ENCODE peak calls at places on chromosomes 5 and 9, in four cellular contexts. Y is IMR-90, N is H1, L is mesenchymal stem cell. V is an unnamed sample.

GRCh38 chr9:129612123-129612522 is 8.8 kb downstream of the C9orf50 start:
- DNase-seq in Y (no peak), N (no peak), L (no peak), V (no peak)

GRCh38 chr5:109718216-109718615 is 28.5 kb downstream of the MAN2A1 start:
- DNase-seq in Y (no peak), N (no peak), L (no peak), V (no peak)

GRCh38 chr9:69671291-69671903 is 774 bp downstream of the APBA1 start:
- DNase-seq in Y (no peak), N (no peak), L (no peak), V (no peak)

GRCh38 chr9:136545065-136545965 is 533 bp downstream of the NOTCH1 start:
- DNase-seq in Y (no peak), N (no peak), L (peak), V (no peak)

GRCh38 chr5:17235736-17236330 is 18.4 kb downstream of the BASP1 start:
- DNase-seq in Y (peak), N (no peak), L (peak), V (no peak)

GRCh38 chr9:81804306-81804705 is 115.0 kb upstream of the TLE1 start:
- DNase-seq in Y (peak), N (no peak), L (no peak), V (no peak)

GRCh38 chr5:32506251-32506661 is 61.7 kb upstream of the ZFR start:
- DNase-seq in Y (peak), N (no peak), L (no peak), V (no peak)

GRCh38 chr5:65704608-65705239 is 17.2 kb downstream of the SGTB start:
- DNase-seq in Y (no peak), N (no peak), L (no peak), V (no peak)

GRCh38 chr5:37837101-37838032 is 2.5 kb downstream of the GDNF start:
- DNase-seq in Y (peak), N (no peak), L (peak), V (peak)

GRCh38 chr5:102547161-102547560 is 48.4 kb upstream of the SLCO6A1 start:
- DNase-seq in Y (no peak), N (no peak), L (no peak), V (no peak)

GRCh38 chr9:126347911-126348760 is 21.5 kb downstream of the MVB12B start:
- DNase-seq in Y (no peak), N (no peak), L (no peak), V (no peak)

GRCh38 chr5:171615201-171616001 is 170.2 kb upstream of the SMIM23 start:
- DNase-seq in Y (no peak), N (no peak), L (no peak), V (peak)

GRCh38 chr5:93569295-93570164 is 11.5 kb downstream of the NR2F1-AS1 start:
- DNase-seq in Y (no peak), N (no peak), L (no peak), V (no peak)

DNA sequence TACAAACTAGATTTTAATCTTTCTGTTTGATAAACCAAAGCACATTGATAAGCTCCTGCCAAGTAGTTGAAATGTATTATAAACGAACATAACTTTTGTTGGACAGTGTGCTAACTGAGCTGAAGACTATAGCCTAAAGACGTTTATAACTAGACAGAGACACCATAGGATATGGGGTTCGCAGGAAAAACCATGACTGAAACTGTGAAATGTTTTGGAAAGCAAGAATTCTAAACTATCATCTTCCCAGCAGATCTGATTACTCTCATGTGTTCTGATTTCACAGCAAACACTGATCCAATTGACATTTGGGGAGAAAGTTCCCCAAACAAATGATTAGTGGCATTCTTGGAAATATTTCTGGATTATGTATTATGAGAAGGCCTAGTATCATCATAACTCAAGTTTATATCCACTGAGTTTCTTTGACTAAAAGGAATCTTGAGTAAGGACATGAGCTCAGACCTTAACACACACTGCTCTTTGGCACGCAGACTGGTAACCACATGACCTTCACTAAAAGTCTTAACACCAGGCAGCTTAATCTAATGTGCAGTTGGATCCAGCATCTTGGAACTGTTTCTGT is 375.2 kb downstream of the ZNF608 start:
- DNase-seq in Y (peak), N (no peak), L (peak), V (no peak)
- H3K14ac ChIP-seq in Y (no peak), N (no peak), L (no peak), V (no peak)

DNA sequence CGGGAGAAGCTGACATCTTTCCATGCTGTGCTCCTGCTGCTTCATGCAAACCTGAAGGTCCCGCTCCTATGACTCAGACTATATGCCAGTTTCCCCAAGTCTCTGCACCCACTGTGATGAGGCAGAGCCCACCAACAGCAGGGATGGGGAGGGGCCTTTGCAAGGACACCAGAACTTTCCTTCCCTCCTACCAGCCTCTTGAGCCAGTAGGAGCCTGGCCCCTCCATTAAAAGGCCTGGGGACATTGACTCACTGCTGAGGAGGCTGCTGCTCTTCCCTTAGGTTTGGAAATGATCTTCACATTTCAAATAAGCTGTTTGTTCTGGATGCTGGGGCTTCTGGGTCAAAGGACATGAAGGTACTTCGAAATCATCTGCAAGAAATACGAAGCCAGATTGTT is 26.1 kb upstream of the CTSL start:
- DNase-seq in Y (no peak), N (no peak), L (no peak), V (no peak)
- H3K14ac ChIP-seq in Y (no peak), N (no peak), L (no peak), V (no peak)

DNA sequence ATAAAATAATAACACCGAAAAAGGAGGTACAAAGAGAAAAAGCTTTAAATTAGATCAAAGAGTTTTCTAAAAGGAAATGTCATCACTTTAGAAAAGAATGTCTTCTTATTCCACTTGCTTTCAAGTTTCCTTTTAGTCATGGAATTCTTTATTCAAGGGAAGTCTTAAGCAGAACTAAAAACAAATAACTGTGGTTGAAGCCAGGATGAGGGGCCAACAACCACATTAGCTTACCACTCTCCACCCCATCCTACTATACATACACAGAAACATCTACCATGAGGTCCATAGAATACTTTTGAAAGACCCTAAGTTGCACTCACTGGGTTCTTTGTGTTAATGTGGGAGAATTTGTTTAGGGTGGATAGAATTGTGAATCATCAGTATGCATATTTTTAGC is 239.2 kb downstream of the LURAP1L start:
- DNase-seq in Y (peak), N (no peak), L (peak), V (no peak)
- H3K14ac ChIP-seq in Y (no peak), N (no peak), L (no peak), V (no peak)

GRCh38 chr9:38159599-38159998 is 90.6 kb upstream of the SHB start:
- DNase-seq in Y (no peak), N (no peak), L (no peak), V (no peak)
- H3K14ac ChIP-seq in Y (no peak), N (no peak), L (no peak), V (no peak)

V was measured in neuronal stem cell.